ENCODE peak calls at places on chromosomes 6 and 20, in seven cellular contexts. N is gastrocnemius medialis; V is endodermal cell; I is CD8-positive, alpha-beta T cell; O is psoas muscle; H is pancreas; K is tibial nerve. Z is an unnamed sample.

GRCh38 chr20:3461911-3462677 is 8.7 kb upstream of the ATRN start:
- DNase-seq in N (no peak), V (no peak), I (no peak), O (no peak), H (no peak), K (no peak), Z (no peak)

GRCh38 chr20:59598625-59599310 is 5.6 kb upstream of the PHACTR3 start:
- DNase-seq in N (no peak), V (peak; percentile 86), I (no peak), O (no peak), H (no peak), K (no peak), Z (peak; percentile 13)

GRCh38 chr6:5282191-5282623 is 20.9 kb downstream of the FARS2 start:
- DNase-seq in N (no peak), V (peak; percentile 52), I (no peak), O (no peak), H (no peak), K (no peak), Z (peak; percentile 25)

GRCh38 chr6:159586684-159587083 is 106.4 kb downstream of the SOD2 start:
- DNase-seq in N (no peak), V (no peak), I (no peak), O (no peak), H (no peak), K (no peak), Z (no peak)

GRCh38 chr6:157143171-157143884 is 180.0 kb downstream of the TMEM242 start:
- DNase-seq in N (no peak), V (no peak), I (no peak), O (no peak), H (no peak), K (no peak), Z (no peak)

GRCh38 chr20:62360854-62361798 is 6.0 kb downstream of the LAMA5 start:
- DNase-seq in N (no peak), V (peak; percentile 87), I (no peak), O (peak; percentile 60), H (no peak), K (no peak), Z (no peak)

GRCh38 chr6:143838395-143838794 is 4.7 kb upstream of the LTV1 start:
- DNase-seq in N (no peak), V (no peak), I (no peak), O (no peak), H (no peak), K (no peak), Z (no peak)

GRCh38 chr20:59006864-59007757 is at the start of gene CTSZ:
- DNase-seq in N (no peak), V (peak; percentile 86), I (no peak), O (peak; percentile 82), H (peak; percentile 44), K (no peak), Z (no peak)

GRCh38 chr20:41275181-41275793 is 42.2 kb downstream of the ZHX3 start:
- DNase-seq in N (no peak), V (no peak), I (no peak), O (no peak), H (no peak), K (no peak), Z (no peak)

GRCh38 chr20:57326667-57327455 is 2.7 kb upstream of the SPO11 start:
- DNase-seq in N (no peak), V (peak; percentile 87), I (no peak), O (no peak), H (no peak), K (no peak), Z (no peak)

GRCh38 chr6:152329640-152330202 is 307.4 kb downstream of the SYNE1 start:
- DNase-seq in N (no peak), V (no peak), I (no peak), O (no peak), H (no peak), K (no peak), Z (no peak)

GRCh38 chr6:108589244-108589730 is 28.6 kb downstream of the FOXO3 start:
- DNase-seq in N (peak; percentile 90), V (peak; percentile 88), I (no peak), O (peak; percentile 90), H (peak; percentile 54), K (peak; percentile 76), Z (peak; percentile 54)

GRCh38 chr6:47161176-47161687 is 119.1 kb upstream of the ADGRF1 start:
- DNase-seq in N (no peak), V (no peak), I (no peak), O (no peak), H (peak; percentile 11), K (no peak), Z (no peak)

GRCh38 chr6:40286721-40287120 is 300.4 kb downstream of the LRFN2 start:
- DNase-seq in N (no peak), V (no peak), I (no peak), O (no peak), H (no peak), K (no peak), Z (no peak)

GRCh38 chr6:40285535-40285934 is 301.6 kb downstream of the LRFN2 start:
- DNase-seq in N (no peak), V (no peak), I (no peak), O (no peak), H (no peak), K (no peak), Z (no peak)

GRCh38 chr6:40288919-40289318 is 298.2 kb downstream of the LRFN2 start:
- DNase-seq in N (no peak), V (no peak), I (no peak), O (no peak), H (no peak), K (no peak), Z (no peak)

GRCh38 chr6:40287296-40287820 is 299.8 kb downstream of the LRFN2 start:
- DNase-seq in N (no peak), V (no peak), I (no peak), O (no peak), H (no peak), K (no peak), Z (no peak)

DNA sequence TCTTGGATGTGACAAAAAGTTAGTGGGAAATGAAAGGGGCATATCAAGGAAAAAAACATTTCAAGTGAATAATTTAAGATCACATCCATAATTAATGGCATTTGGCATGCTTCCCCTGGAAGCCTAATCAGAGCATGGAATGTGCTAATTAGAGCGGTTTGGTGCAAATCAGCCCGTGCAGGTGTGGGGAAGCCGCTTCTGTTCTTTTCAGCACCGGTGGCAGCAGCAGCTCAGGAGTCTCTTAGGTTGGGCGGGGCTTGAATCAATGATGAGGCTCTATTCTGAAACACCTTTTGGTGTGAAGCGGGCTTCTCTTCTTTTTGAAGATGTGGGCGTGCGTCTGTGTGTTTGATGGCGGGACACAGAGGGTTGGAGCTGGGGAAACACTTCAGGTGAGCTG is 301.1 kb downstream of the LRFN2 start:
- DNase-seq in N (no peak), V (peak; percentile 84), I (no peak), O (no peak), H (no peak), K (no peak), Z (no peak)
- H3K27ac ChIP-seq in N (no peak overlapping the region), V (no peak overlapping the region), I (no peak overlapping the region), O (no peak overlapping the region), H (no peak overlapping the region), K (no peak overlapping the region), Z (no peak overlapping the region)

DNA sequence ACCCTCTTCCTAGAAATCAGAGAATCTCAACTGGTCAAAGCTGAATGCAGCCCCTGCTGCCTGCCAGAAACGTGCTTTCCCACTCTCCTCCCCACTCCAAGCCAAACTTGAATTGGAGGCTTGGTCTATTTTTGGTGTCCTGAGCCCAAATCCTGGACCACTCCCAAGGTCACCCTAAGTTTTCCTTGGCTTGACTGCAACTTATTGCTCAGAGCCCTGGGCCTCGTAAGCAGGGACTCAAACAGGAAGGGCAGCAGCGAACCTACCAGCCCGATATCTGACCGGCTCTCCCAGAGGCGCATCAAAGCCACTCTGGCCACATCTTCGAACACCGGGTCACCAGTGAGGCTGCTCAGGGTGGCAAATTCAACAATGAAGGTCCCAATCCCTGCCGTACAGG is 12.7 kb downstream of the EDEM2 start:
- DNase-seq in N (no peak), V (no peak), I (no peak), O (no peak), H (peak; percentile 43), K (peak; percentile 53), Z (no peak)
- H3K36me3 ChIP-seq in N (peaks cover 70% of the 10 kb centered on the region), V (peaks cover 49% of the 10 kb centered on the region), I (peaks cover 44% of the 10 kb centered on the region), O (peaks cover 5% of the 10 kb centered on the region), H (peaks cover 18% of the 10 kb centered on the region), K (peaks cover 94% of the 10 kb centered on the region), Z (peaks cover 8% of the 10 kb centered on the region)

GRCh38 chr20:31394900-31395299 is 4.5 kb upstream of the DEFB119 start:
- DNase-seq in N (no peak), V (no peak), I (no peak), O (no peak), H (no peak), K (no peak), Z (no peak)

GRCh38 chr20:31392836-31393235 is 2.4 kb upstream of the DEFB119 start:
- DNase-seq in N (no peak), V (no peak), I (no peak), O (no peak), H (no peak), K (no peak), Z (no peak)

DNA sequence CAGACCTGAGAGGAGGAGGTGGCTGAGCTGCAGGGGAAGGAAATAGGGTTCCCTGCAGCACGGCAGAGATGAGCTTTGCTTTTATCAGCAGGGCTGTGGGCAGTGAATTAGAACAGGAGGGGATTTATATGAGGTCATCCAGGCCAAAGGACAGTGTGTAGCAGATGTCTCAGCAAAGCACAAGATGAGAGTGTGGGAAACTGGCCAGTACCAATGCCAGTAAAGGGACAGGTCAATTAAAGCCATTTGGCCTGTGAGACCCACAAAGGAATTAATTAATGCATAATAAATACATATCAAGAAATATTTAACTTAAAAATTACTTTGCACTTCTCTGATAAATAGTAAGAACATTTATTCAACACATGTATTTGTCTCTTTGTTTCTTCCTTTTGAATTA is at the start of gene DEFB119:
- DNase-seq in N (no peak), V (no peak), I (no peak), O (no peak), H (no peak), K (no peak), Z (no peak)
- H3K9me3 ChIP-seq in N (no peaks in the 10 kb centered on the region), V (peaks cover 68% of the 10 kb centered on the region), I (no peaks in the 10 kb centered on the region), O (no peaks in the 10 kb centered on the region), H (no peaks in the 10 kb centered on the region), K (no peaks in the 10 kb centered on the region), Z (peaks cover 17% of the 10 kb centered on the region)

DNA sequence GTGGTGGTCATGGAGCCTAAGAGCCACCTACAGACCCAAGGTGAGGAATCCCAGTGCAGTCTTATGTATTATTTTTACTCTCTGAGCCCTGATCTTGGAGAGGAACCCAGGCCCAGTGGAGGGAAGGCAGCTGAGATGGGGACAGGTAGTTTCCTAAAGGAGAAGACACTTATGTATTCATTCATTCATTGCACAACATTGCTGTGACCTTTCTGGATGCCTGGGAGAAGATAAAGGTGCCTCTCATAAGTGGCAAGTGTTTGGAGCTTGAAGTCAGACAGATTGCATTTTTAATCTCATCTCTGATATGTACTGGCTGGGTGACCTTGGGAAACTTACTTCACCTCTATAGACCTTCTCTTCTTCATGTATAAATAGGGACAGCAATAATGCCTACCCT is 111.1 kb downstream of the CEBPB start:
- DNase-seq in N (no peak), V (no peak), I (no peak), O (no peak), H (no peak), K (no peak), Z (no peak)
- H3K27ac ChIP-seq in N (peak overlapping the region; percentile 64), V (no peak overlapping the region), I (no peak overlapping the region), O (peak overlapping the region; percentile 63), H (no peak overlapping the region), K (no peak overlapping the region), Z (no peak overlapping the region)

GRCh38 chr6:132475925-132476324 is 37.0 kb downstream of the STX7 start:
- DNase-seq in N (no peak), V (no peak), I (no peak), O (no peak), H (no peak), K (no peak), Z (no peak)
- H3K36me3 ChIP-seq in N (peaks cover 12% of the 10 kb centered on the region), V (peaks cover 19% of the 10 kb centered on the region), I (peaks cover 14% of the 10 kb centered on the region), O (no peaks in the 10 kb centered on the region), H (no peaks in the 10 kb centered on the region), K (peaks cover 6% of the 10 kb centered on the region), Z (no peaks in the 10 kb centered on the region)

Z was measured in iPS DF 6.9.